ENCODE peak calls at places on chromosomes 5 and 9, in six cellular contexts. Y is smooth muscle cell of the brain vasculature, W is Kasumi-1, H is M059J, V is DMS79, R is BE2C. B is an unnamed sample.

GRCh38 chr5:30693326-30693725 is 500.2 kb upstream of the CDH6 start:
- DNase-seq in Y (no peak), W (no peak), V (no peak), R (no peak), H (no peak), B (no peak)

GRCh38 chr9:129574911-129575574 is 45.9 kb downstream of the C9orf50 start:
- DNase-seq in V (no peak), W (no peak), H (peak), Y (no peak), R (no peak), B (no peak)

GRCh38 chr5:455806-456205 is 12.8 kb downstream of the EXOC3 start:
- DNase-seq in W (no peak), H (no peak), Y (no peak), V (no peak), R (no peak), B (no peak)

GRCh38 chr5:139746691-139747582 is 48.7 kb upstream of the PSD2 start:
- DNase-seq in H (peak), V (no peak), Y (no peak), R (peak), W (no peak), B (peak)

GRCh38 chr5:132501961-132502931 is 11.7 kb upstream of the IRF1 start:
- DNase-seq in V (no peak), W (no peak), H (no peak), R (no peak), Y (no peak), B (no peak)

GRCh38 chr5:76199321-76200318 is 116.4 kb downstream of the SV2C start:
- DNase-seq in W (peak), H (peak), R (no peak), V (no peak), Y (no peak), B (no peak)

GRCh38 chr9:133738039-133738805 is at the start of gene SARDH:
- DNase-seq in R (peak), W (no peak), H (no peak), Y (no peak), V (peak), B (no peak)

GRCh38 chr5:139390639-139391569 is 1.2 kb upstream of the MZB1 start:
- DNase-seq in R (no peak), V (no peak), H (no peak), Y (no peak), W (no peak), B (peak)

GRCh38 chr9:3475300-3476020 is 50.3 kb downstream of the RFX3 start:
- DNase-seq in W (no peak), H (peak), V (no peak), Y (no peak), R (peak), B (peak)

GRCh38 chr5:74938250-74938649 is 72.1 kb upstream of the FAM169A start:
- DNase-seq in Y (no peak), V (no peak), H (peak), R (no peak), W (peak), B (no peak)

GRCh38 chr9:31153250-31153840 is 1231.1 kb upstream of the ACO1 start:
- DNase-seq in Y (no peak), W (peak), H (peak), V (no peak), R (no peak), B (no peak)

GRCh38 chr5:141245250-141245717 is at the start of gene PCDHB15:
- DNase-seq in H (no peak), Y (no peak), V (no peak), W (no peak), R (peak), B (no peak)

B was measured in B cell.